ENCODE peak calls at places on chromosome 6, in eight cellular contexts. One of them, this sample, is unnamed.

GRCh38 chr6:45595010-45595851 is 217.5 kb upstream of the SUPT3H start:
- DNase-seq in SK-N-SH: no peak
- DNase-seq in HCT116: no peak
- DNase-seq in HEK293T: no peak
- DNase-seq in ELF-1: no peak
- DNase-seq in GM20000: no peak
- DNase-seq in thoracic aorta: no peak
- DNase-seq in activated T-cell treated with anti-CD3 and anti-CD28 coated beads, Interleukin-2, amount 50 U/mL, for 72 hours: no peak
- DNase-seq in this sample: no peak

GRCh38 chr6:118893095-118893881 is 664 bp upstream of the ASF1A start:
- DNase-seq in SK-N-SH: no peak
- DNase-seq in HCT116: no peak
- DNase-seq in HEK293T: peak
- DNase-seq in ELF-1: peak
- DNase-seq in GM20000: peak
- DNase-seq in thoracic aorta: no peak
- DNase-seq in activated T-cell treated with anti-CD3 and anti-CD28 coated beads, Interleukin-2, amount 50 U/mL, for 72 hours: peak
- DNase-seq in this sample: peak

GRCh38 chr6:6614096-6614964 is 25.8 kb downstream of the LY86 start:
- DNase-seq in SK-N-SH: no peak
- DNase-seq in HCT116: no peak
- DNase-seq in HEK293T: no peak
- DNase-seq in ELF-1: no peak
- DNase-seq in GM20000: no peak
- DNase-seq in thoracic aorta: no peak
- DNase-seq in activated T-cell treated with anti-CD3 and anti-CD28 coated beads, Interleukin-2, amount 50 U/mL, for 72 hours: peak
- DNase-seq in this sample: no peak

GRCh38 chr6:30687659-30688431 is 1.4 kb upstream of the PPP1R18 start:
- DNase-seq in SK-N-SH: peak
- DNase-seq in HCT116: no peak
- DNase-seq in HEK293T: no peak
- DNase-seq in ELF-1: no peak
- DNase-seq in GM20000: no peak
- DNase-seq in thoracic aorta: no peak
- DNase-seq in activated T-cell treated with anti-CD3 and anti-CD28 coated beads, Interleukin-2, amount 50 U/mL, for 72 hours: no peak
- DNase-seq in this sample: no peak

GRCh38 chr6:63636516-63636968 is 940 bp downstream of the PHF3 start:
- DNase-seq in SK-N-SH: peak
- DNase-seq in HCT116: peak
- DNase-seq in HEK293T: peak
- DNase-seq in ELF-1: peak
- DNase-seq in GM20000: peak
- DNase-seq in thoracic aorta: peak
- DNase-seq in activated T-cell treated with anti-CD3 and anti-CD28 coated beads, Interleukin-2, amount 50 U/mL, for 72 hours: peak
- DNase-seq in this sample: peak

GRCh38 chr6:156857573-156857972 is 80.4 kb downstream of the ARID1B start:
- DNase-seq in SK-N-SH: no peak
- DNase-seq in HCT116: no peak
- DNase-seq in HEK293T: no peak
- DNase-seq in ELF-1: no peak
- DNase-seq in GM20000: no peak
- DNase-seq in thoracic aorta: no peak
- DNase-seq in activated T-cell treated with anti-CD3 and anti-CD28 coated beads, Interleukin-2, amount 50 U/mL, for 72 hours: peak
- DNase-seq in this sample: no peak

GRCh38 chr6:157287923-157288322 is 35.4 kb downstream of the TMEM242 start:
- DNase-seq in SK-N-SH: no peak
- DNase-seq in HCT116: no peak
- DNase-seq in HEK293T: no peak
- DNase-seq in ELF-1: no peak
- DNase-seq in GM20000: no peak
- DNase-seq in thoracic aorta: no peak
- DNase-seq in activated T-cell treated with anti-CD3 and anti-CD28 coated beads, Interleukin-2, amount 50 U/mL, for 72 hours: no peak
- DNase-seq in this sample: no peak

GRCh38 chr6:143579703-143580102 is 68.2 kb upstream of the FUCA2 start:
- DNase-seq in SK-N-SH: no peak
- DNase-seq in HCT116: no peak
- DNase-seq in HEK293T: no peak
- DNase-seq in ELF-1: peak
- DNase-seq in GM20000: no peak
- DNase-seq in thoracic aorta: peak
- DNase-seq in activated T-cell treated with anti-CD3 and anti-CD28 coated beads, Interleukin-2, amount 50 U/mL, for 72 hours: no peak
- DNase-seq in this sample: no peak

GRCh38 chr6:13256614-13257013 is 71.7 kb downstream of the TBC1D7 start:
- DNase-seq in SK-N-SH: no peak
- DNase-seq in HCT116: no peak
- DNase-seq in HEK293T: no peak
- DNase-seq in ELF-1: no peak
- DNase-seq in GM20000: no peak
- DNase-seq in thoracic aorta: no peak
- DNase-seq in activated T-cell treated with anti-CD3 and anti-CD28 coated beads, Interleukin-2, amount 50 U/mL, for 72 hours: no peak
- DNase-seq in this sample: no peak

GRCh38 chr6:139439278-139439813 is 64.9 kb upstream of the CITED2 start:
- DNase-seq in SK-N-SH: no peak
- DNase-seq in HCT116: no peak
- DNase-seq in HEK293T: no peak
- DNase-seq in ELF-1: no peak
- DNase-seq in GM20000: no peak
- DNase-seq in thoracic aorta: no peak
- DNase-seq in activated T-cell treated with anti-CD3 and anti-CD28 coated beads, Interleukin-2, amount 50 U/mL, for 72 hours: no peak
- DNase-seq in this sample: no peak

GRCh38 chr6:158627168-158627939 is 17.2 kb downstream of the DYNLT1 start:
- DNase-seq in SK-N-SH: no peak
- DNase-seq in HCT116: no peak
- DNase-seq in HEK293T: no peak
- DNase-seq in ELF-1: no peak
- DNase-seq in GM20000: no peak
- DNase-seq in thoracic aorta: no peak
- DNase-seq in activated T-cell treated with anti-CD3 and anti-CD28 coated beads, Interleukin-2, amount 50 U/mL, for 72 hours: no peak
- DNase-seq in this sample: no peak

GRCh38 chr6:30323806-30324205 is 2.9 kb upstream of the TRIM39 start:
- DNase-seq in SK-N-SH: no peak
- DNase-seq in HCT116: no peak
- DNase-seq in HEK293T: no peak
- DNase-seq in ELF-1: no peak
- DNase-seq in GM20000: no peak
- DNase-seq in thoracic aorta: no peak
- DNase-seq in activated T-cell treated with anti-CD3 and anti-CD28 coated beads, Interleukin-2, amount 50 U/mL, for 72 hours: no peak
- DNase-seq in this sample: no peak

GRCh38 chr6:144062757-144063156 is 32.6 kb downstream of the SF3B5 start:
- DNase-seq in SK-N-SH: no peak
- DNase-seq in HCT116: no peak
- DNase-seq in HEK293T: no peak
- DNase-seq in ELF-1: no peak
- DNase-seq in GM20000: no peak
- DNase-seq in thoracic aorta: no peak
- DNase-seq in activated T-cell treated with anti-CD3 and anti-CD28 coated beads, Interleukin-2, amount 50 U/mL, for 72 hours: no peak
- DNase-seq in this sample: no peak

GRCh38 chr6:160132776-160133338 is 11.2 kb downstream of the SLC22A1 start:
- DNase-seq in SK-N-SH: no peak
- DNase-seq in HCT116: no peak
- DNase-seq in HEK293T: no peak
- DNase-seq in ELF-1: no peak
- DNase-seq in GM20000: no peak
- DNase-seq in thoracic aorta: no peak
- DNase-seq in activated T-cell treated with anti-CD3 and anti-CD28 coated beads, Interleukin-2, amount 50 U/mL, for 72 hours: no peak
- DNase-seq in this sample: no peak

GRCh38 chr6:132725471-132725870 is 11.6 kb upstream of the VNN1 start:
- DNase-seq in SK-N-SH: no peak
- DNase-seq in HCT116: no peak
- DNase-seq in HEK293T: no peak
- DNase-seq in ELF-1: no peak
- DNase-seq in GM20000: no peak
- DNase-seq in thoracic aorta: no peak
- DNase-seq in activated T-cell treated with anti-CD3 and anti-CD28 coated beads, Interleukin-2, amount 50 U/mL, for 72 hours: no peak
- DNase-seq in this sample: no peak

GRCh38 chr6:73743556-73743955 is 47.6 kb downstream of the CD109 start:
- DNase-seq in SK-N-SH: no peak
- DNase-seq in HCT116: no peak
- DNase-seq in HEK293T: no peak
- DNase-seq in ELF-1: no peak
- DNase-seq in GM20000: no peak
- DNase-seq in thoracic aorta: no peak
- DNase-seq in activated T-cell treated with anti-CD3 and anti-CD28 coated beads, Interleukin-2, amount 50 U/mL, for 72 hours: no peak
- DNase-seq in this sample: no peak

GRCh38 chr6:135675026-135675425 is 176.5 kb upstream of the PDE7B start:
- DNase-seq in SK-N-SH: no peak
- DNase-seq in HCT116: no peak
- DNase-seq in HEK293T: no peak
- DNase-seq in ELF-1: no peak
- DNase-seq in GM20000: no peak
- DNase-seq in thoracic aorta: no peak
- DNase-seq in activated T-cell treated with anti-CD3 and anti-CD28 coated beads, Interleukin-2, amount 50 U/mL, for 72 hours: no peak
- DNase-seq in this sample: no peak

GRCh38 chr6:89239338-89239737 is 22.2 kb upstream of the GABRR1 start:
- DNase-seq in SK-N-SH: peak
- DNase-seq in HCT116: no peak
- DNase-seq in HEK293T: peak
- DNase-seq in ELF-1: no peak
- DNase-seq in GM20000: peak
- DNase-seq in thoracic aorta: no peak
- DNase-seq in activated T-cell treated with anti-CD3 and anti-CD28 coated beads, Interleukin-2, amount 50 U/mL, for 72 hours: peak
- DNase-seq in this sample: no peak

GRCh38 chr6:23445157-23445710 is 680.8 kb upstream of the NRSN1 start:
- DNase-seq in SK-N-SH: no peak
- DNase-seq in HCT116: no peak
- DNase-seq in HEK293T: no peak
- DNase-seq in ELF-1: no peak
- DNase-seq in GM20000: no peak
- DNase-seq in thoracic aorta: no peak
- DNase-seq in activated T-cell treated with anti-CD3 and anti-CD28 coated beads, Interleukin-2, amount 50 U/mL, for 72 hours: no peak
- DNase-seq in this sample: no peak

GRCh38 chr6:169376458-169376857 is 122.8 kb upstream of the THBS2 start:
- DNase-seq in SK-N-SH: no peak
- DNase-seq in HCT116: no peak
- DNase-seq in HEK293T: no peak
- DNase-seq in ELF-1: no peak
- DNase-seq in GM20000: no peak
- DNase-seq in thoracic aorta: no peak
- DNase-seq in activated T-cell treated with anti-CD3 and anti-CD28 coated beads, Interleukin-2, amount 50 U/mL, for 72 hours: no peak
- DNase-seq in this sample: no peak

GRCh38 chr6:29924731-29925130 is 17.6 kb upstream of the HLA-A start:
- DNase-seq in SK-N-SH: no peak
- DNase-seq in HCT116: peak
- DNase-seq in HEK293T: no peak
- DNase-seq in ELF-1: no peak
- DNase-seq in GM20000: no peak
- DNase-seq in thoracic aorta: no peak
- DNase-seq in activated T-cell treated with anti-CD3 and anti-CD28 coated beads, Interleukin-2, amount 50 U/mL, for 72 hours: peak
- DNase-seq in this sample: no peak

GRCh38 chr6:21594427-21595264 is 1.1 kb downstream of the SOX4 start:
- DNase-seq in SK-N-SH: peak
- DNase-seq in HCT116: no peak
- DNase-seq in HEK293T: peak
- DNase-seq in ELF-1: peak
- DNase-seq in GM20000: peak
- DNase-seq in thoracic aorta: peak
- DNase-seq in activated T-cell treated with anti-CD3 and anti-CD28 coated beads, Interleukin-2, amount 50 U/mL, for 72 hours: peak
- DNase-seq in this sample: peak

GRCh38 chr6:11120273-11121005 is 8.9 kb upstream of the ERVFRD-1 start:
- DNase-seq in SK-N-SH: no peak
- DNase-seq in HCT116: no peak
- DNase-seq in HEK293T: peak
- DNase-seq in ELF-1: no peak
- DNase-seq in GM20000: no peak
- DNase-seq in thoracic aorta: no peak
- DNase-seq in activated T-cell treated with anti-CD3 and anti-CD28 coated beads, Interleukin-2, amount 50 U/mL, for 72 hours: no peak
- DNase-seq in this sample: no peak

GRCh38 chr6:155418017-155418749 is 37.5 kb downstream of the NOX3 start:
- DNase-seq in SK-N-SH: no peak
- DNase-seq in HCT116: no peak
- DNase-seq in HEK293T: no peak
- DNase-seq in ELF-1: no peak
- DNase-seq in GM20000: peak
- DNase-seq in thoracic aorta: no peak
- DNase-seq in activated T-cell treated with anti-CD3 and anti-CD28 coated beads, Interleukin-2, amount 50 U/mL, for 72 hours: peak
- DNase-seq in this sample: no peak

GRCh38 chr6:144395014-144395413 is 109.9 kb downstream of the UTRN start:
- DNase-seq in SK-N-SH: no peak
- DNase-seq in HCT116: no peak
- DNase-seq in HEK293T: no peak
- DNase-seq in ELF-1: no peak
- DNase-seq in GM20000: no peak
- DNase-seq in thoracic aorta: no peak
- DNase-seq in activated T-cell treated with anti-CD3 and anti-CD28 coated beads, Interleukin-2, amount 50 U/mL, for 72 hours: no peak
- DNase-seq in this sample: no peak